ENCODE peak calls at places on chromosomes 16 and 17, in five cellular contexts. K is activated CD4-positive, alpha-beta T cell treated with anti-CD3 and anti-CD28 coated beads, Interleukin-2, amount 50 U/mL, for 4 hours; B is hypothalamus; P is NCI-H1105 treated with DMSO at 0.1 percent for 48 hours; C is GM23248. L is an unnamed sample.

GRCh38 chr17:48905987-48906515 is 2.2 kb upstream of the UBE2Z start:
- DNase-seq in K (no peak), B (no peak), P (no peak), C (peak), L (no peak)

GRCh38 chr16:10250137-10250850 is 68.1 kb upstream of the GRIN2A start:
- DNase-seq in K (no peak), B (no peak), P (no peak), C (no peak), L (no peak)

GRCh38 chr17:14157822-14158221 is 78.8 kb downstream of the CDRT15 start:
- DNase-seq in K (no peak), B (no peak), P (no peak), C (no peak), L (no peak)

GRCh38 chr17:72691601-72692000 is 400.9 kb downstream of the SLC39A11 start:
- DNase-seq in K (no peak), B (no peak), P (no peak), C (peak), L (peak)

GRCh38 chr17:3006801-3007200 is 56.6 kb downstream of the OR1D5 start:
- DNase-seq in K (no peak), B (no peak), P (no peak), C (no peak), L (no peak)

GRCh38 chr16:27326738-27327585 is 13.2 kb downstream of the IL4R start:
- DNase-seq in K (no peak), B (peak), P (no peak), C (peak), L (peak)

GRCh38 chr17:8089728-8090127 is 2.2 kb upstream of the ALOX12B start:
- DNase-seq in K (no peak), B (no peak), P (no peak), C (no peak), L (no peak)

GRCh38 chr16:76729525-76729924 is 452.3 kb downstream of the CNTNAP4 start:
- DNase-seq in K (no peak), B (no peak), P (no peak), C (no peak), L (no peak)

GRCh38 chr17:16491131-16491702 is 776 bp downstream of the LRRC75A start:
- DNase-seq in K (no peak), B (no peak), P (peak), C (no peak), L (peak)

GRCh38 chr17:83149761-83150251 is 70.4 kb downstream of the METRNL start:
- DNase-seq in K (no peak), B (no peak), P (no peak), C (peak), L (peak)

GRCh38 chr17:82552580-82552979 is 33.0 kb downstream of the FOXK2 start:
- DNase-seq in K (no peak), B (no peak), P (no peak), C (no peak), L (no peak)

GRCh38 chr17:76382803-76383644 is 1.4 kb upstream of the SPHK1 start:
- DNase-seq in K (peak), B (no peak), P (no peak), C (peak), L (peak)

GRCh38 chr17:40516581-40517285 is 15.3 kb upstream of the TNS4 start:
- DNase-seq in K (peak), B (no peak), P (no peak), C (peak), L (no peak)

GRCh38 chr17:79977711-79978544 is 57.7 kb downstream of the TBC1D16 start:
- DNase-seq in K (no peak), B (peak), P (no peak), C (no peak), L (no peak)

GRCh38 chr17:81049973-81050551 is 15.1 kb downstream of the BAIAP2 start:
- DNase-seq in K (no peak), B (no peak), P (no peak), C (no peak), L (no peak)

GRCh38 chr16:76535-77272 is 1.3 kb upstream of the MPG start:
- DNase-seq in K (no peak), B (peak), P (no peak), C (peak), L (peak)

GRCh38 chr17:9763643-9764042 is 27.7 kb downstream of the DHRS7C start:
- DNase-seq in K (no peak), B (no peak), P (no peak), C (no peak), L (no peak)

GRCh38 chr16:28491080-28491969 is 549 bp downstream of the CLN3 start:
- DNase-seq in K (no peak), B (peak), P (peak), C (peak), L (peak)

GRCh38 chr16:9837481-9837880 is 344.7 kb downstream of the GRIN2A start:
- DNase-seq in K (no peak), B (no peak), P (no peak), C (peak), L (no peak)

GRCh38 chr16:17070882-17071592 is 399.7 kb downstream of the XYLT1 start:
- DNase-seq in K (peak), B (peak), P (peak), C (peak), L (no peak)

GRCh38 chr16:46883353-46883689 is 841 bp upstream of the GPT2 start:
- DNase-seq in K (no peak), B (peak), P (peak), C (no peak), L (no peak)

GRCh38 chr17:68910789-68911431 is 44.3 kb downstream of the ABCA8 start:
- DNase-seq in K (no peak), B (no peak), P (no peak), C (no peak), L (no peak)

GRCh38 chr16:71524566-71525553 is 1.4 kb upstream of the CHST4 start:
- DNase-seq in K (no peak), B (no peak), P (no peak), C (peak), L (peak)

GRCh38 chr17:61783556-61784304 is 79.6 kb downstream of the BRIP1 start:
- DNase-seq in K (no peak), B (no peak), P (no peak), C (no peak), L (no peak)

GRCh38 chr17:10200645-10201044 is 2.2 kb upstream of the GAS7 start:
- DNase-seq in K (no peak), B (no peak), P (no peak), C (no peak), L (peak)

GRCh38 chr17:73028311-73028755 is 64.2 kb downstream of the SLC39A11 start:
- DNase-seq in K (no peak), B (no peak), P (no peak), C (peak), L (peak)

GRCh38 chr16:4802659-4803287 is 340 bp upstream of the ROGDI start:
- DNase-seq in K (peak), B (peak), P (peak), C (peak), L (peak)

GRCh38 chr16:22915003-22915402 is 101.0 kb downstream of the HS3ST2 start:
- DNase-seq in K (no peak), B (no peak), P (no peak), C (no peak), L (no peak)

GRCh38 chr17:35889818-35890773 is 9.9 kb upstream of the CCL5 start:
- DNase-seq in K (no peak), B (no peak), P (peak), C (peak), L (peak)

GRCh38 chr17:38693700-38694329 is 11.3 kb upstream of the MLLT6 start:
- DNase-seq in K (no peak), B (peak), P (no peak), C (peak), L (peak)

GRCh38 chr17:45387739-45388138 is 44.9 kb downstream of the ARHGAP27 start:
- DNase-seq in K (no peak), B (no peak), P (no peak), C (no peak), L (no peak)

GRCh38 chr17:82918508-82918907 is 78.7 kb upstream of the ZNF750 start:
- DNase-seq in K (no peak), B (no peak), P (no peak), C (no peak), L (no peak)

GRCh38 chr17:78683031-78683961 is 98.8 kb downstream of the CYTH1 start:
- DNase-seq in K (no peak), B (no peak), P (no peak), C (no peak), L (no peak)

L was measured in osteoblast.